ENCODE peak calls at places on chromosomes 1 and 21, in six cellular contexts. O is DMS153; Y is SHP77; U is CD8-positive, alpha-beta memory T cell; F is CD14-positive monocyte; N is upper lobe of right lung. X is an unnamed sample.

GRCh38 chr1:20280399-20280798 is 10.3 kb upstream of the VWA5B1 start:
- DNase-seq in O (no peak), Y (no peak), U (no peak), F (no peak), N (no peak), X (no peak)

GRCh38 chr1:207672525-207673130 is 27.7 kb downstream of the CR1L start:
- DNase-seq in O (peak), Y (peak), U (no peak), F (no peak), N (no peak), X (peak)

GRCh38 chr21:42424848-42425602 is 21.3 kb downstream of the UBASH3A start:
- DNase-seq in O (no peak), Y (no peak), U (peak), F (no peak), N (no peak), X (peak)

GRCh38 chr1:54464477-54465146 is 58.4 kb upstream of the SSBP3 start:
- DNase-seq in O (no peak), Y (no peak), U (no peak), F (peak), N (peak), X (no peak)

GRCh38 chr21:42356036-42356435 is 5.2 kb upstream of the TFF2 start:
- DNase-seq in O (no peak), Y (no peak), U (no peak), F (no peak), N (no peak), X (no peak)

GRCh38 chr1:27575861-27576331 is 28.0 kb downstream of the AHDC1 start:
- DNase-seq in O (peak), Y (peak), U (no peak), F (no peak), N (peak), X (no peak)

GRCh38 chr1:226635456-226635941 is 86.9 kb downstream of the STUM start:
- DNase-seq in O (no peak), Y (no peak), U (no peak), F (peak), N (peak), X (peak)

GRCh38 chr1:237205400-237206064 is 163.5 kb downstream of the RYR2 start:
- DNase-seq in O (no peak), Y (no peak), U (no peak), F (no peak), N (no peak), X (no peak)

GRCh38 chr1:26697978-26698849 is 2.4 kb downstream of the ARID1A start:
- DNase-seq in O (peak), Y (peak), U (peak), F (no peak), N (peak), X (peak)

X was measured in CD4-positive, alpha-beta memory T cell.